ENCODE peak calls at places on chromosomes 5 and 9, in six cellular contexts. F is AG09309, Z is epithelial cell of proximal tubule, O is spleen, T is AG04450, S is keratinocyte. H is an unnamed sample.

GRCh38 chr5:177402271-177403043 is 2.0 kb upstream of the PFN3 start:
- DNase-seq in F (no peak), Z (peak; percentile 42), O (peak; percentile 87), T (no peak), S (peak; percentile 44), H (peak; percentile 48)

GRCh38 chr5:68562308-68562707 is 346.8 kb downstream of the PIK3R1 start:
- DNase-seq in F (no peak), Z (peak; percentile 52), O (no peak), T (peak; percentile 44), S (no peak), H (peak; percentile 19)

GRCh38 chr9:97601228-97601898 is 31.8 kb downstream of the TSTD2 start:
- DNase-seq in F (no peak), Z (no peak), O (no peak), T (no peak), S (no peak), H (no peak)

GRCh38 chr9:19788152-19788551 is 685 bp downstream of the SLC24A2 start:
- DNase-seq in F (no peak), Z (no peak), O (no peak), T (no peak), S (no peak), H (no peak)

GRCh38 chr9:96344458-96345180 is 38.9 kb downstream of the SLC35D2 start:
- DNase-seq in F (peak; percentile 92), Z (peak; percentile 87), O (no peak), T (peak; percentile 87), S (peak; percentile 80), H (peak; percentile 97)

GRCh38 chr5:174767670-174768069 is 43.3 kb downstream of the MSX2 start:
- DNase-seq in F (no peak), Z (no peak), O (no peak), T (no peak), S (no peak), H (no peak)

GRCh38 chr5:171166766-171167165 is 142.3 kb upstream of the TLX3 start:
- DNase-seq in F (no peak), Z (no peak), O (no peak), T (no peak), S (no peak), H (no peak)

GRCh38 chr5:134289509-134290113 is 63.7 kb upstream of the PPP2CA start:
- DNase-seq in F (peak; percentile 50), Z (no peak), O (no peak), T (peak; percentile 65), S (peak; percentile 40), H (peak; percentile 90)

GRCh38 chr9:12856608-12857007 is 81.8 kb downstream of the LURAP1L start:
- DNase-seq in F (no peak), Z (no peak), O (no peak), T (no peak), S (no peak), H (no peak)

GRCh38 chr5:10632110-10632903 is 68.4 kb downstream of the ANKRD33B start:
- DNase-seq in F (no peak), Z (peak; percentile 32), O (peak; percentile 91), T (no peak), S (no peak), H (no peak)

GRCh38 chr5:68464424-68464823 is 248.9 kb downstream of the PIK3R1 start:
- DNase-seq in F (no peak), Z (peak; percentile 70), O (no peak), T (no peak), S (no peak), H (no peak)

GRCh38 chr5:71013575-71013974 is 11.6 kb downstream of the NAIP start:
- DNase-seq in F (no peak), Z (no peak), O (no peak), T (no peak), S (no peak), H (no peak)

GRCh38 chr9:16901589-16901988 is 31.1 kb upstream of the BNC2 start:
- DNase-seq in F (peak; percentile 55), Z (no peak), O (no peak), T (no peak), S (peak; percentile 11), H (no peak)

GRCh38 chr9:89982016-89982415 is 377.2 kb downstream of the GADD45G start:
- DNase-seq in F (no peak), Z (no peak), O (no peak), T (no peak), S (no peak), H (no peak)

GRCh38 chr9:113220467-113221002 is 542 bp downstream of the FKBP15 start:
- DNase-seq in F (no peak), Z (no peak), O (no peak), T (no peak), S (no peak), H (peak; percentile 23)

GRCh38 chr9:72476617-72477375 is 44.6 kb upstream of the TMC1 start:
- DNase-seq in F (no peak), Z (peak; percentile 83), O (no peak), T (no peak), S (peak; percentile 92), H (peak; percentile 72)

GRCh38 chr9:1875921-1876448 is 139.2 kb upstream of the SMARCA2 start:
- DNase-seq in F (no peak), Z (no peak), O (peak; percentile 72), T (no peak), S (no peak), H (no peak)

GRCh38 chr5:146995878-146996277 is 117.3 kb upstream of the PPP2R2B start:
- DNase-seq in F (no peak), Z (no peak), O (no peak), T (no peak), S (no peak), H (no peak)

GRCh38 chr5:42655982-42656660 is 100.5 kb upstream of the CCDC152 start:
- DNase-seq in F (no peak), Z (peak; percentile 22), O (no peak), T (no peak), S (peak; percentile 61), H (no peak)

GRCh38 chr5:13408616-13409015 is 535.9 kb downstream of the DNAH5 start:
- DNase-seq in F (no peak), Z (no peak), O (no peak), T (no peak), S (no peak), H (no peak)

GRCh38 chr9:71819115-71819739 is 50.9 kb upstream of the CEMIP2 start:
- DNase-seq in F (no peak), Z (no peak), O (no peak), T (no peak), S (no peak), H (peak; percentile 68)

GRCh38 chr5:57413145-57413544 is 69.5 kb downstream of the ACTBL2 start:
- DNase-seq in F (no peak), Z (no peak), O (no peak), T (no peak), S (no peak), H (no peak)

GRCh38 chr5:36686881-36687280 is 80.5 kb downstream of the SLC1A3 start:
- DNase-seq in F (no peak), Z (no peak), O (no peak), T (no peak), S (no peak), H (no peak)

GRCh38 chr5:95973793-95974325 is 12.2 kb upstream of the ELL2 start:
- DNase-seq in F (no peak), Z (no peak), O (no peak), T (peak; percentile 44), S (no peak), H (peak; percentile 20)

GRCh38 chr9:34125681-34126206 is 754 bp downstream of the DCAF12 start:
- DNase-seq in F (no peak), Z (no peak), O (peak; percentile 62), T (no peak), S (no peak), H (peak; percentile 25)

GRCh38 chr5:45281081-45281480 is 415.1 kb downstream of the HCN1 start:
- DNase-seq in F (no peak), Z (no peak), O (no peak), T (no peak), S (no peak), H (no peak)